ENCODE peak calls at places on chromosomes 16 and 17, in nine cellular contexts. E, S, Y, N, X, T, Q, K and J are unnamed samples.

GRCh38 chr17:44200478-44201155 is 933 bp upstream of the ATXN7L3 start:
- DNase-seq in E (no peak), S (no peak), Y (no peak), N (no peak), X (no peak), T (no peak), Q (peak; percentile 31), K (no peak), J (no peak)

GRCh38 chr16:70684146-70685060 is 1.4 kb downstream of the MTSS2 start:
- DNase-seq in E (no peak), S (peak; percentile 60), Y (peak; percentile 58), N (no peak), X (no peak), T (no peak), Q (peak; percentile 51), K (no peak), J (peak; percentile 80)

GRCh38 chr17:49637050-49637449 is 40.8 kb downstream of the SPOP start:
- DNase-seq in E (no peak), S (peak; percentile 44), Y (no peak), N (no peak), X (no peak), T (no peak), Q (peak; percentile 33), K (peak; percentile 50), J (no peak)

GRCh38 chr16:383326-384020 is 1.7 kb upstream of the PGAP6 start:
- DNase-seq in E (peak; percentile 81), S (peak; percentile 66), Y (no peak), N (peak; percentile 71), X (no peak), T (no peak), Q (no peak), K (no peak), J (peak; percentile 50)

GRCh38 chr17:4247361-4247980 is 16.3 kb downstream of the ANKFY1 start:
- DNase-seq in E (no peak), S (no peak), Y (no peak), N (no peak), X (no peak), T (no peak), Q (no peak), K (no peak), J (no peak)

GRCh38 chr16:1194665-1195392 is 30.2 kb downstream of the TPSG1 start:
- DNase-seq in E (no peak), S (peak; percentile 85), Y (no peak), N (no peak), X (no peak), T (no peak), Q (peak; percentile 28), K (no peak), J (no peak)

GRCh38 chr16:31880322-31880979 is 6.8 kb downstream of the ZNF267 start:
- DNase-seq in E (no peak), S (peak; percentile 57), Y (no peak), N (no peak), X (no peak), T (peak; percentile 21), Q (peak; percentile 84), K (peak; percentile 80), J (no peak)

GRCh38 chr16:976389-976931 is 5.1 kb upstream of the SOX8 start:
- DNase-seq in E (no peak), S (no peak), Y (no peak), N (no peak), X (no peak), T (no peak), Q (no peak), K (no peak), J (no peak)

GRCh38 chr16:66131156-66131807 is 235.2 kb upstream of the CDH5 start:
- DNase-seq in E (no peak), S (no peak), Y (no peak), N (no peak), X (no peak), T (no peak), Q (peak; percentile 61), K (peak; percentile 70), J (no peak)

GRCh38 chr17:15121426-15121825 is 143.7 kb downstream of the PMP22 start:
- DNase-seq in E (no peak), S (no peak), Y (no peak), N (no peak), X (no peak), T (no peak), Q (peak; percentile 56), K (peak; percentile 29), J (no peak)

GRCh38 chr16:29784901-29785500 is 5.5 kb upstream of the KIF22 start:
- DNase-seq in E (peak; percentile 67), S (peak; percentile 79), Y (peak; percentile 78), N (peak; percentile 83), X (no peak), T (peak; percentile 74), Q (peak; percentile 86), K (peak; percentile 22), J (peak; percentile 88)

GRCh38 chr16:53768593-53768992 is 64.6 kb downstream of the FTO start:
- DNase-seq in E (no peak), S (no peak), Y (no peak), N (no peak), X (no peak), T (no peak), Q (peak; percentile 91), K (peak; percentile 87), J (no peak)

GRCh38 chr16:68668266-68668665 is 23.2 kb downstream of the CDH3 start:
- DNase-seq in E (no peak), S (no peak), Y (no peak), N (no peak), X (no peak), T (no peak), Q (peak; percentile 88), K (peak; percentile 5), J (no peak)

DNA sequence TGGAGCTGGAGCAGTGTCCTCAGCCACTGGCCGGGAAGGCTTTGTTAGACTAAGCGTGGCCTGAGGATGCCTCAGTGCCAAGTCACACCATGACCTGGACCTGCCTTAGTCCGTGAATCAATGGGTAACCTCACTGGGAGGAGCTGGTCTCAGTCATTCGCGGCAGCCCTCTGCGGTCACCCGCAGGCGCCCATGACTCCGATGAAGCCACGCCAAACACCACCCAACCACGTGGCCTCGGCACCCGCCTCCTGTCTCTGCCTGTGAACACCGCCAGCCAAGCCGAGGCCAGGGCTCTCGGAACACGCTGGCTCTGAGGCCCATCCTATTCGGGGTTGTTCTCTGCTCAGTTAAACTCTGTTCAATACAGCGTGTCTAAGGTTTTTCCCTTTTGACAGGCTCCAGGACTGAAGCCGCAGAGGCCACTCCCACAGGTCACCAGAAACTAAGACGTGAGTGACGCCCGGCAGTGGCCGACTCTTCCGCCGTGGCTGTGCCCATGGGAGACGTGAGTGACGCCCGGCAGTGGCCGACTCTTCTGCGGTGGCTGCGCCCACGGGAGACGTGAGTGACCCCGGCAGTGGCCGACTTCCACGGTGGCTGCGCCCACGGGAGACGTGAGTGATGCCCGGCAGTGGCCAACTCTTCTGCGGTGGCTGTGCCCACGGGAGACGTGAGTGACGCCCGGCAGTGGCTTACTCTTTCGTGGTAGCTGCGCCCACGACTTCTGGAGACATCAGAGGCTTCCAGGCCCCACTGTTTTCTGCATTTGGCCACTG is 16.8 kb upstream of the PABPN1L start:
- DNase-seq in E (no peak), S (no peak), Y (no peak), N (no peak), X (no peak), T (no peak), Q (no peak), K (no peak), J (no peak)
- H3K4me1 ChIP-seq in E (peaks cover 23% of the 10 kb centered on the region), S (no peaks in the 10 kb centered on the region), Y (peaks cover 6% of the 10 kb centered on the region), N (peaks cover 8% of the 10 kb centered on the region), X (peaks cover 6% of the 10 kb centered on the region), T (peaks cover 25% of the 10 kb centered on the region), Q (no peaks in the 10 kb centered on the region), K (peaks cover 8% of the 10 kb centered on the region), J (no peaks in the 10 kb centered on the region)

DNA sequence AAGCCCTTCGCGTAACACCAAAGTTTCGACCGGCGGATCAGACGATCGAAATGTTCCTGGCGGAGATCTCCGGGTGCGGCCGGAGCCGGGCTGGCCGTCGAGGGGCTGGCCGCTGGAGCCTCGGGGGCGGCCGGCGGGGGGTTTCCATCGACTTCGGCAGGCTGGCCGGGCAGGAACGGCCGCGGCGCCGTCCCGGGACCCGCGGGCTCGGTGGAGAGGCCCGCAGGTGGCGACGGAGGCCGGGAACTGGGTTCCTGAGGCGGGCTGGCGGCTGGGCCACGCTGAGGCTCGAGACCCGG is 1.1 kb downstream of the EPOP start:
- DNase-seq in E (peak; percentile 27), S (peak; percentile 34), Y (peak; percentile 49), N (no peak), X (no peak), T (no peak), Q (peak; percentile 59), K (no peak), J (peak; percentile 79)
- H3K27me3 ChIP-seq in E (peaks cover 62% of the 10 kb centered on the region), S (peaks cover 4% of the 10 kb centered on the region), Y (no peaks in the 10 kb centered on the region), N (peaks cover 58% of the 10 kb centered on the region), X (peaks cover 78% of the 10 kb centered on the region), T (peaks cover 19% of the 10 kb centered on the region), Q (peaks cover 13% of the 10 kb centered on the region), K (peaks cover 58% of the 10 kb centered on the region), J (no peaks in the 10 kb centered on the region)

DNA sequence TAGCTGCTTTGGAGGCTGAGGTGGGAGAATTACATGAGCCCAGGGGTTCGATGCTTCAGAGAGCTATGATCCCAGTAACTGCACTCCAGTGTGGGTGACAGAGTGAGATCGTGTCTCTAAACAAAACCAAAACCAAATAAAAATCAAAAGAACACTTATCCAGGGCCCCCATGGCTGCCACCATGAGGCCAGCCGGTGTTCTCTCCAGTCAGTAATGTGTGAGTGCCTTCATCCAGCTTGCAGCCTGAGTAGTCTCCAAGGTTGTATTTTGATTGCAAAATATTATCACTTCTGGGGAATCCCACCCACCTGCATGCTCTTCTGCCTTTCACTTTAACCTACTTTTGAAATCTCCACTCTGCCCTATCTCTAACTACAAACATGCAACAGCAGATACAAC is 221.0 kb upstream of the WSB1 start:
- DNase-seq in E (no peak), S (no peak), Y (no peak), N (no peak), X (no peak), T (no peak), Q (no peak), K (no peak), J (no peak)
- H3K9me3 ChIP-seq in E (no peaks in the 10 kb centered on the region), S (no peaks in the 10 kb centered on the region), Y (no peaks in the 10 kb centered on the region), N (no peaks in the 10 kb centered on the region), X (no peaks in the 10 kb centered on the region), T (no peaks in the 10 kb centered on the region), Q (no peaks in the 10 kb centered on the region), K (peaks cover 2% of the 10 kb centered on the region), J (peaks cover 3% of the 10 kb centered on the region)

GRCh38 chr17:68431045-68431608 is 26.2 kb downstream of the WIPI1 start:
- DNase-seq in E (no peak), S (no peak), Y (no peak), N (no peak), X (no peak), T (no peak), Q (no peak), K (no peak), J (no peak)

GRCh38 chr17:68432086-68432864 is 25.0 kb downstream of the WIPI1 start:
- DNase-seq in E (no peak), S (no peak), Y (no peak), N (no peak), X (no peak), T (no peak), Q (no peak), K (no peak), J (no peak)

GRCh38 chr17:68433211-68433610 is 24.1 kb downstream of the WIPI1 start:
- DNase-seq in E (no peak), S (no peak), Y (no peak), N (no peak), X (no peak), T (no peak), Q (no peak), K (no peak), J (no peak)

GRCh38 chr17:68429881-68430280 is 27.4 kb downstream of the WIPI1 start:
- DNase-seq in E (no peak), S (no peak), Y (no peak), N (no peak), X (no peak), T (no peak), Q (no peak), K (no peak), J (no peak)

GRCh38 chr17:68431661-68432071 is 25.6 kb downstream of the WIPI1 start:
- DNase-seq in E (no peak), S (peak; percentile 76), Y (no peak), N (no peak), X (no peak), T (no peak), Q (peak; percentile 55), K (peak; percentile 23), J (no peak)
- H3K4me1 ChIP-seq in E (peaks cover 3% of the 10 kb centered on the region), S (peaks cover 4% of the 10 kb centered on the region), Y (no peaks in the 10 kb centered on the region), N (peaks cover 8% of the 10 kb centered on the region), X (no peaks in the 10 kb centered on the region), T (peaks cover 19% of the 10 kb centered on the region), Q (peaks cover 10% of the 10 kb centered on the region), K (peaks cover 2% of the 10 kb centered on the region), J (no peaks in the 10 kb centered on the region)